ENCODE peak calls at places on chromosomes 12 and 14, in ten cellular contexts. One of them, this sample, is unnamed. For H3K27me3, the result is how much of the 10 kb centered on the place peaks cover.

GRCh38 chr14:87698496-87698895 is 294.5 kb downstream of the GALC start:
- DNase-seq in GM23338: no peak
- DNase-seq in IMR-90: no peak
- DNase-seq in cardiac muscle cell: no peak
- DNase-seq in lung: no peak
- DNase-seq in right lobe of liver: no peak
- DNase-seq in sigmoid colon: no peak
- DNase-seq in hepatocyte: no peak
- DNase-seq in adrenal gland: no peak
- DNase-seq in breast epithelium: no peak
- DNase-seq in this sample: no peak

GRCh38 chr12:7935773-7936581 is at the start of gene SLC2A3:
- DNase-seq in GM23338: peak
- DNase-seq in IMR-90: peak
- DNase-seq in cardiac muscle cell: peak
- DNase-seq in lung: peak
- DNase-seq in right lobe of liver: no peak
- DNase-seq in sigmoid colon: peak
- DNase-seq in hepatocyte: peak
- DNase-seq in adrenal gland: no peak
- DNase-seq in breast epithelium: peak
- DNase-seq in this sample: peak

GRCh38 chr14:20998139-20998538 is 954 bp upstream of the SLC39A2 start:
- DNase-seq in GM23338: peak
- DNase-seq in IMR-90: no peak
- DNase-seq in cardiac muscle cell: no peak
- DNase-seq in lung: no peak
- DNase-seq in right lobe of liver: no peak
- DNase-seq in sigmoid colon: no peak
- DNase-seq in hepatocyte: no peak
- DNase-seq in adrenal gland: no peak
- DNase-seq in breast epithelium: no peak
- DNase-seq in this sample: no peak

GRCh38 chr12:76446090-76446489 is 97.9 kb upstream of the BBS10 start:
- DNase-seq in GM23338: no peak
- DNase-seq in IMR-90: no peak
- DNase-seq in cardiac muscle cell: no peak
- DNase-seq in lung: no peak
- DNase-seq in right lobe of liver: no peak
- DNase-seq in sigmoid colon: no peak
- DNase-seq in hepatocyte: no peak
- DNase-seq in adrenal gland: no peak
- DNase-seq in breast epithelium: no peak
- DNase-seq in this sample: no peak

GRCh38 chr12:6961695-6962284 is 8.7 kb downstream of the PHB2 start:
- DNase-seq in GM23338: peak
- DNase-seq in IMR-90: peak
- DNase-seq in cardiac muscle cell: peak
- DNase-seq in lung: peak
- DNase-seq in right lobe of liver: peak
- DNase-seq in sigmoid colon: peak
- DNase-seq in hepatocyte: peak
- DNase-seq in adrenal gland: peak
- DNase-seq in breast epithelium: peak
- DNase-seq in this sample: no peak

GRCh38 chr12:27810756-27811155 is 30.7 kb upstream of the MANSC4 start:
- DNase-seq in GM23338: no peak
- DNase-seq in IMR-90: peak
- DNase-seq in cardiac muscle cell: no peak
- DNase-seq in lung: no peak
- DNase-seq in right lobe of liver: no peak
- DNase-seq in sigmoid colon: no peak
- DNase-seq in hepatocyte: no peak
- DNase-seq in adrenal gland: no peak
- DNase-seq in breast epithelium: no peak
- DNase-seq in this sample: no peak

GRCh38 chr12:50222275-50222783 is 55.2 kb upstream of the CERS5 start:
- DNase-seq in GM23338: peak
- DNase-seq in IMR-90: peak
- DNase-seq in cardiac muscle cell: peak
- DNase-seq in lung: peak
- DNase-seq in right lobe of liver: no peak
- DNase-seq in sigmoid colon: peak
- DNase-seq in hepatocyte: peak
- DNase-seq in adrenal gland: peak
- DNase-seq in breast epithelium: peak
- DNase-seq in this sample: no peak

GRCh38 chr12:24069532-24070395 is 120.3 kb upstream of the SOX5 start:
- DNase-seq in GM23338: peak
- DNase-seq in IMR-90: peak
- DNase-seq in cardiac muscle cell: peak
- DNase-seq in lung: no peak
- DNase-seq in right lobe of liver: peak
- DNase-seq in sigmoid colon: no peak
- DNase-seq in hepatocyte: peak
- DNase-seq in adrenal gland: no peak
- DNase-seq in breast epithelium: no peak
- DNase-seq in this sample: no peak

GRCh38 chr14:36747411-36748184 is 85.9 kb downstream of the PAX9 start:
- DNase-seq in GM23338: peak
- DNase-seq in IMR-90: no peak
- DNase-seq in cardiac muscle cell: no peak
- DNase-seq in lung: no peak
- DNase-seq in right lobe of liver: no peak
- DNase-seq in sigmoid colon: no peak
- DNase-seq in hepatocyte: no peak
- DNase-seq in adrenal gland: no peak
- DNase-seq in breast epithelium: no peak
- DNase-seq in this sample: no peak

GRCh38 chr12:32533971-32534590 is 134.7 kb downstream of the FGD4 start:
- DNase-seq in GM23338: peak
- DNase-seq in IMR-90: peak
- DNase-seq in cardiac muscle cell: peak
- DNase-seq in lung: peak
- DNase-seq in right lobe of liver: peak
- DNase-seq in sigmoid colon: peak
- DNase-seq in hepatocyte: peak
- DNase-seq in adrenal gland: peak
- DNase-seq in breast epithelium: peak
- DNase-seq in this sample: no peak

GRCh38 chr12:69161835-69162234 is 77.5 kb upstream of the CPSF6 start:
- DNase-seq in GM23338: no peak
- DNase-seq in IMR-90: no peak
- DNase-seq in cardiac muscle cell: peak
- DNase-seq in lung: no peak
- DNase-seq in right lobe of liver: no peak
- DNase-seq in sigmoid colon: no peak
- DNase-seq in hepatocyte: no peak
- DNase-seq in adrenal gland: no peak
- DNase-seq in breast epithelium: no peak
- DNase-seq in this sample: peak

GRCh38 chr14:101112351-101113107 is 209.0 kb upstream of the RTL1 start:
- DNase-seq in GM23338: no peak
- DNase-seq in IMR-90: no peak
- DNase-seq in cardiac muscle cell: no peak
- DNase-seq in lung: peak
- DNase-seq in right lobe of liver: peak
- DNase-seq in sigmoid colon: peak
- DNase-seq in hepatocyte: no peak
- DNase-seq in adrenal gland: no peak
- DNase-seq in breast epithelium: no peak
- DNase-seq in this sample: no peak

GRCh38 chr12:15830538-15830937 is 41.4 kb upstream of the EPS8 start:
- DNase-seq in GM23338: no peak
- DNase-seq in IMR-90: peak
- DNase-seq in cardiac muscle cell: peak
- DNase-seq in lung: no peak
- DNase-seq in right lobe of liver: no peak
- DNase-seq in sigmoid colon: no peak
- DNase-seq in hepatocyte: no peak
- DNase-seq in adrenal gland: no peak
- DNase-seq in breast epithelium: no peak
- DNase-seq in this sample: no peak

GRCh38 chr14:61107896-61108295 is 126.9 kb downstream of the SLC38A6 start:
- DNase-seq in GM23338: no peak
- DNase-seq in IMR-90: no peak
- DNase-seq in cardiac muscle cell: no peak
- DNase-seq in lung: no peak
- DNase-seq in right lobe of liver: no peak
- DNase-seq in sigmoid colon: no peak
- DNase-seq in hepatocyte: no peak
- DNase-seq in adrenal gland: no peak
- DNase-seq in breast epithelium: no peak
- DNase-seq in this sample: no peak

GRCh38 chr14:61108742-61109141 is 127.7 kb downstream of the SLC38A6 start:
- DNase-seq in GM23338: no peak
- DNase-seq in IMR-90: no peak
- DNase-seq in cardiac muscle cell: no peak
- DNase-seq in lung: no peak
- DNase-seq in right lobe of liver: no peak
- DNase-seq in sigmoid colon: no peak
- DNase-seq in hepatocyte: no peak
- DNase-seq in adrenal gland: no peak
- DNase-seq in breast epithelium: no peak
- DNase-seq in this sample: no peak

GRCh38 chr14:61104358-61104757 is 123.3 kb downstream of the SLC38A6 start:
- DNase-seq in GM23338: no peak
- DNase-seq in IMR-90: no peak
- DNase-seq in cardiac muscle cell: no peak
- DNase-seq in lung: no peak
- DNase-seq in right lobe of liver: no peak
- DNase-seq in sigmoid colon: no peak
- DNase-seq in hepatocyte: no peak
- DNase-seq in adrenal gland: no peak
- DNase-seq in breast epithelium: no peak
- DNase-seq in this sample: no peak

GRCh38 chr14:61107148-61107641 is 126.2 kb downstream of the SLC38A6 start:
- DNase-seq in GM23338: no peak
- DNase-seq in IMR-90: no peak
- DNase-seq in cardiac muscle cell: peak
- DNase-seq in lung: peak
- DNase-seq in right lobe of liver: no peak
- DNase-seq in sigmoid colon: peak
- DNase-seq in hepatocyte: no peak
- DNase-seq in adrenal gland: no peak
- DNase-seq in breast epithelium: peak
- DNase-seq in this sample: no peak

GRCh38 chr14:61106627-61107147 is 125.6 kb downstream of the SLC38A6 start:
- DNase-seq in GM23338: peak
- DNase-seq in IMR-90: no peak
- DNase-seq in cardiac muscle cell: no peak
- DNase-seq in lung: no peak
- DNase-seq in right lobe of liver: no peak
- DNase-seq in sigmoid colon: no peak
- DNase-seq in hepatocyte: no peak
- DNase-seq in adrenal gland: no peak
- DNase-seq in breast epithelium: no peak
- DNase-seq in this sample: no peak
- TF ChIP-seq CTCF in GM23338: peak
- TF ChIP-seq CTCF in IMR-90: peak
- TF ChIP-seq CTCF in cardiac muscle cell: peak
- TF ChIP-seq CTCF in lung: no peak
- TF ChIP-seq CTCF in right lobe of liver: no peak
- TF ChIP-seq CTCF in sigmoid colon: no peak
- TF ChIP-seq CTCF in hepatocyte: peak
- TF ChIP-seq CTCF in adrenal gland: no peak
- TF ChIP-seq CTCF in breast epithelium: no peak
- TF ChIP-seq CTCF in this sample: no peak

GRCh38 chr14:69092840-69093422 is 60.0 kb downstream of the DCAF5 start:
- DNase-seq in GM23338: no peak
- DNase-seq in IMR-90: peak
- DNase-seq in cardiac muscle cell: no peak
- DNase-seq in lung: no peak
- DNase-seq in right lobe of liver: no peak
- DNase-seq in sigmoid colon: no peak
- DNase-seq in hepatocyte: no peak
- DNase-seq in adrenal gland: no peak
- DNase-seq in breast epithelium: no peak
- DNase-seq in this sample: no peak
- H3K27me3 ChIP-seq in GM23338: under half
- H3K27me3 ChIP-seq in IMR-90: under half
- H3K27me3 ChIP-seq in cardiac muscle cell: under half
- H3K27me3 ChIP-seq in lung: under half
- H3K27me3 ChIP-seq in right lobe of liver: under half
- H3K27me3 ChIP-seq in sigmoid colon: under half
- H3K27me3 ChIP-seq in hepatocyte: under half
- H3K27me3 ChIP-seq in adrenal gland: under half
- H3K27me3 ChIP-seq in breast epithelium: under half
- H3K27me3 ChIP-seq in this sample: under half

DNA sequence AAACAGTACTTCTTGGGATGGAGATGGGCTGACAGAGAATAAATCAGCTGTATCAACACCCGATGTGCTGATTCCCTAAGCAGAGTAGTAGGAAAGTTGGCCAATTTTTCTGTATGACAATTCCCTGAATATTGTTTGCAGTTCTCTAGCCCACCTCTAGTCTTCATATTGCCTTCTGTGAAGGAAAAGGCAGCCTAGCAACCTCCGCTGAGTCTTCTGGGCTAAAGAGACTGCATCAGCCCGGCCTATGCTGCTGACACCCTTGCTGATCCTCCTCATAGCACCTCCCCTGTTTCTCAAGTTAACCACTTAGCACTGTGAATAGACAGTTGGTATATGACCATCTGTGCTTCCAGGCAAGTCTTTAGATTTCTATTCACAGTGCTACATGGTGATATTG is 161.1 kb upstream of the EGLN3 start:
- DNase-seq in GM23338: peak
- DNase-seq in IMR-90: no peak
- DNase-seq in cardiac muscle cell: no peak
- DNase-seq in lung: no peak
- DNase-seq in right lobe of liver: no peak
- DNase-seq in sigmoid colon: no peak
- DNase-seq in hepatocyte: no peak
- DNase-seq in adrenal gland: no peak
- DNase-seq in breast epithelium: no peak
- DNase-seq in this sample: no peak
- TF ChIP-seq CTCF in GM23338: no peak
- TF ChIP-seq CTCF in IMR-90: no peak
- TF ChIP-seq CTCF in cardiac muscle cell: no peak
- TF ChIP-seq CTCF in lung: no peak
- TF ChIP-seq CTCF in right lobe of liver: no peak
- TF ChIP-seq CTCF in sigmoid colon: no peak
- TF ChIP-seq CTCF in hepatocyte: no peak
- TF ChIP-seq CTCF in adrenal gland: no peak
- TF ChIP-seq CTCF in breast epithelium: no peak
- TF ChIP-seq CTCF in this sample: no peak

GRCh38 chr12:48183091-48183875 is at the start of gene CCDC184:
- DNase-seq in GM23338: peak
- DNase-seq in IMR-90: peak
- DNase-seq in cardiac muscle cell: peak
- DNase-seq in lung: peak
- DNase-seq in right lobe of liver: peak
- DNase-seq in sigmoid colon: peak
- DNase-seq in hepatocyte: peak
- DNase-seq in adrenal gland: peak
- DNase-seq in breast epithelium: no peak
- DNase-seq in this sample: peak
- H3K27me3 ChIP-seq in GM23338: half or more
- H3K27me3 ChIP-seq in IMR-90: half or more
- H3K27me3 ChIP-seq in cardiac muscle cell: half or more
- H3K27me3 ChIP-seq in lung: under half
- H3K27me3 ChIP-seq in right lobe of liver: under half
- H3K27me3 ChIP-seq in sigmoid colon: under half
- H3K27me3 ChIP-seq in hepatocyte: under half
- H3K27me3 ChIP-seq in adrenal gland: under half
- H3K27me3 ChIP-seq in breast epithelium: under half
- H3K27me3 ChIP-seq in this sample: under half

This sample was measured in CD4-positive, alpha-beta T cell.